ENCODE peak calls at places on chromosomes 3 and 15, in five cellular contexts. E is astrocyte of the spinal cord, A is endothelial cell, G is stomach, H is nephron progenitor cell. W is an unnamed sample.

GRCh38 chr3:37145607-37146006 is 28.8 kb downstream of the LRRFIP2 start:
- DNase-seq in G (no peak), E (no peak), A (no peak), H (no peak), W (no peak)

GRCh38 chr3:56251343-56251945 is 216.8 kb downstream of the ERC2 start:
- DNase-seq in A (peak; percentile 50), H (peak; percentile 44), G (peak; percentile 34), E (peak; percentile 71), W (peak; percentile 50)

GRCh38 chr3:195227871-195228270 is 43.1 kb downstream of the XXYLT1 start:
- DNase-seq in G (peak; percentile 22), E (no peak), A (no peak), H (no peak), W (no peak)

GRCh38 chr3:128334766-128335165 is 131.9 kb downstream of the DNAJB8 start:
- DNase-seq in G (no peak), E (no peak), H (no peak), A (no peak), W (no peak)

GRCh38 chr3:110436209-110436608 is 635.4 kb upstream of the NECTIN3 start:
- DNase-seq in H (no peak), E (no peak), A (no peak), G (no peak), W (no peak)

GRCh38 chr3:126540342-126540849 is 16.4 kb downstream of the CHST13 start:
- DNase-seq in A (no peak), E (peak; percentile 86), G (no peak), H (no peak), W (peak; percentile 84)

GRCh38 chr3:27880969-27881892 is 159.1 kb upstream of the EOMES start:
- DNase-seq in E (no peak), G (no peak), H (no peak), A (no peak), W (no peak)

GRCh38 chr15:32843211-32843907 is 125.6 kb downstream of the GREM1 start:
- DNase-seq in E (no peak), H (no peak), G (no peak), A (no peak), W (no peak)

GRCh38 chr3:150528359-150528797 is 17.9 kb downstream of the SERP1 start:
- DNase-seq in H (no peak), A (no peak), E (peak; percentile 46), G (no peak), W (no peak)

GRCh38 chr3:6962796-6963195 is 101.9 kb downstream of the GRM7 start:
- DNase-seq in A (no peak), E (no peak), H (no peak), G (no peak), W (no peak)

DNA sequence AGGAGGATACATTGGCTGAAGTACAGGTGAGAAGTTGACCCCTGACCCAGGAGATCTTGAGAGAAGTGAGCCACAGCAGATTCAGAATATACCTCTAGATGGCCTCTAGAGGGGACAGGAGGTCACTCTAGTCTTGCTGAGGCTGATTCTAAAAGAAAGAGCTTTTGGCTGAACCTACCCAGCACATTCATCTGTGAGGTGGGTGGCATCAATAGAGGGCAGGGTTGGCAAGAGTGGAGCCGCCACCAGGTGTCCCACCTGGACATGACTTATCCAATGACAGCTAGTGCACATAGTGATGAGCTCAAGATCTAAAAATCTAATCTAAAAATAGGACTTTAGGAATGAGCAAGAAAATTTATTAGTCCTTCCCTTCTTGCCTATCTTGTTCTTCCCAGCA is 51.6 kb downstream of the CYP19A1 start:
- DNase-seq in A (no peak), E (no peak), G (no peak), H (no peak), W (peak; percentile 23)
- TF ChIP-seq CTCF in A (no peak), E (no peak), G (no peak), H (no peak), W (no peak)

GRCh38 chr15:28021281-28022039 is 77.7 kb downstream of the OCA2 start:
- DNase-seq in E (peak; percentile 96), H (peak; percentile 34), G (no peak), A (peak; percentile 55), W (peak; percentile 0)
- TF ChIP-seq CTCF in E (peak; percentile 82), H (peak; percentile 33), G (no peak), A (peak; percentile 47), W (no peak)

GRCh38 chr15:58438956-58439355 is 7.2 kb downstream of the LIPC start:
- DNase-seq in A (peak; percentile 38), E (peak; percentile 31), G (no peak), H (peak; percentile 23), W (peak; percentile 45)
- TF ChIP-seq CTCF in A (no peak), E (no peak), G (no peak), H (no peak), W (no peak)

DNA sequence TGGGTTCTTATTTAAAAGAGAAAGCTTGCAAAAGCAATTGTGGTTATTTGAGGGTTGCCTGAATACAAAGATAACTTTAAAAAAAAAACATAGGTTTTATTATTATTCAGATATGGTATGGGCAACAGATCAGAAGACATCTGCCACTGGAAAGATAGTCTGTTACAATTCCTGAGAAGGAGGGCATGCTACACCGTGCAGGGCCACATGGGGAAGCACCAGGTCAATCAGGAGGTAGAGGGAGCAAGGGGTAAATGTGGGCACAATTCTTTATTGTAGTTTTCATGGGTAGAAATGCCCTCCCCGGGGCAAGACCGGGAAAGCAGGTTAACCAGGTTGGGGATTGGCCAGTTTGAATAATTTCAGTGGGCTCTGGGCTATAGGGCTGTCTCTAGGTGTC is 46.5 kb downstream of the BBS4 start:
- DNase-seq in E (no peak), G (no peak), H (no peak), A (no peak), W (no peak)
- TF ChIP-seq CTCF in E (no peak), G (no peak), H (no peak), A (peak; percentile 36), W (no peak)

GRCh38 chr15:79593119-79593869 is 161.2 kb downstream of the MINAR1 start:
- DNase-seq in E (no peak), A (no peak), H (no peak), G (no peak), W (no peak)
- TF ChIP-seq CTCF in E (peak; percentile 19), A (peak; percentile 44), H (peak; percentile 11), G (no peak), W (peak; percentile 17)

GRCh38 chr15:84588053-84588874 is 12.5 kb upstream of the ZSCAN2 start:
- DNase-seq in H (peak; percentile 94), G (peak; percentile 91), E (peak; percentile 58), A (peak; percentile 91), W (peak; percentile 95)
- TF ChIP-seq CTCF in H (peak; percentile 83), G (peak; percentile 98), E (peak; percentile 73), A (peak; percentile 78), W (peak; percentile 96)

W was measured in Calu3.